ENCODE peak calls at places on chromosomes 13 and 19, in nine cellular contexts. One of them, this sample, is unnamed.

GRCh38 chr19:55304279-55304978 is 20.6 kb downstream of the BRSK1 start:
- DNase-seq in BJ: no peak
- DNase-seq in CD8-positive, alpha-beta T cell: no peak
- DNase-seq in ovary: peak; percentile 45
- DNase-seq in fibroblast of lung: peak; percentile 24
- DNase-seq in uterus: no peak
- DNase-seq in left lung: no peak
- DNase-seq in BE2C: peak; percentile 74
- DNase-seq in psoas muscle: peak; percentile 76
- DNase-seq in this sample: peak; percentile 46

GRCh38 chr13:37406031-37406430 is 192.5 kb downstream of the POSTN start:
- DNase-seq in BJ: no peak
- DNase-seq in CD8-positive, alpha-beta T cell: no peak
- DNase-seq in ovary: no peak
- DNase-seq in fibroblast of lung: no peak
- DNase-seq in uterus: no peak
- DNase-seq in left lung: no peak
- DNase-seq in BE2C: no peak
- DNase-seq in psoas muscle: no peak
- DNase-seq in this sample: peak; percentile 54

GRCh38 chr19:15252398-15253018 is 20.3 kb upstream of the EPHX3 start:
- DNase-seq in BJ: no peak
- DNase-seq in CD8-positive, alpha-beta T cell: no peak
- DNase-seq in ovary: no peak
- DNase-seq in fibroblast of lung: peak; percentile 55
- DNase-seq in uterus: peak; percentile 44
- DNase-seq in left lung: no peak
- DNase-seq in BE2C: no peak
- DNase-seq in psoas muscle: peak; percentile 70
- DNase-seq in this sample: peak; percentile 54

GRCh38 chr13:58081301-58081820 is 449.8 kb downstream of the PCDH17 start:
- DNase-seq in BJ: no peak
- DNase-seq in CD8-positive, alpha-beta T cell: no peak
- DNase-seq in ovary: no peak
- DNase-seq in fibroblast of lung: no peak
- DNase-seq in uterus: no peak
- DNase-seq in left lung: no peak
- DNase-seq in BE2C: no peak
- DNase-seq in psoas muscle: no peak
- DNase-seq in this sample: no peak

GRCh38 chr19:55493650-55494171 is 5.5 kb downstream of the SSC5D start:
- DNase-seq in BJ: no peak
- DNase-seq in CD8-positive, alpha-beta T cell: no peak
- DNase-seq in ovary: no peak
- DNase-seq in fibroblast of lung: no peak
- DNase-seq in uterus: no peak
- DNase-seq in left lung: peak; percentile 74
- DNase-seq in BE2C: no peak
- DNase-seq in psoas muscle: peak; percentile 54
- DNase-seq in this sample: no peak

GRCh38 chr19:1774999-1775772 is 21.9 kb downstream of the ONECUT3 start:
- DNase-seq in BJ: no peak
- DNase-seq in CD8-positive, alpha-beta T cell: no peak
- DNase-seq in ovary: no peak
- DNase-seq in fibroblast of lung: no peak
- DNase-seq in uterus: no peak
- DNase-seq in left lung: no peak
- DNase-seq in BE2C: peak; percentile 54
- DNase-seq in psoas muscle: no peak
- DNase-seq in this sample: peak; percentile 22

GRCh38 chr19:54395685-54396084 is 19.6 kb upstream of the TTYH1 start:
- DNase-seq in BJ: no peak
- DNase-seq in CD8-positive, alpha-beta T cell: no peak
- DNase-seq in ovary: no peak
- DNase-seq in fibroblast of lung: no peak
- DNase-seq in uterus: no peak
- DNase-seq in left lung: no peak
- DNase-seq in BE2C: no peak
- DNase-seq in psoas muscle: no peak
- DNase-seq in this sample: no peak

GRCh38 chr13:33441015-33441414 is 155.5 kb upstream of the STARD13 start:
- DNase-seq in BJ: no peak
- DNase-seq in CD8-positive, alpha-beta T cell: no peak
- DNase-seq in ovary: no peak
- DNase-seq in fibroblast of lung: peak; percentile 34
- DNase-seq in uterus: no peak
- DNase-seq in left lung: no peak
- DNase-seq in BE2C: peak; percentile 23
- DNase-seq in psoas muscle: no peak
- DNase-seq in this sample: peak; percentile 59

GRCh38 chr13:113179374-113180230 is 21.2 kb downstream of the PROZ start:
- DNase-seq in BJ: no peak
- DNase-seq in CD8-positive, alpha-beta T cell: peak; percentile 29
- DNase-seq in ovary: no peak
- DNase-seq in fibroblast of lung: peak; percentile 54
- DNase-seq in uterus: no peak
- DNase-seq in left lung: no peak
- DNase-seq in BE2C: no peak
- DNase-seq in psoas muscle: no peak
- DNase-seq in this sample: peak; percentile 94

GRCh38 chr13:97276862-97277269 is 54.7 kb downstream of the MBNL2 start:
- DNase-seq in BJ: no peak
- DNase-seq in CD8-positive, alpha-beta T cell: no peak
- DNase-seq in ovary: no peak
- DNase-seq in fibroblast of lung: peak; percentile 50
- DNase-seq in uterus: no peak
- DNase-seq in left lung: no peak
- DNase-seq in BE2C: no peak
- DNase-seq in psoas muscle: no peak
- DNase-seq in this sample: peak; percentile 47

GRCh38 chr19:33376423-33376822 is 2.9 kb downstream of the CEBPG start:
- DNase-seq in BJ: peak; percentile 50
- DNase-seq in CD8-positive, alpha-beta T cell: no peak
- DNase-seq in ovary: peak; percentile 67
- DNase-seq in fibroblast of lung: peak; percentile 81
- DNase-seq in uterus: peak; percentile 67
- DNase-seq in left lung: peak; percentile 73
- DNase-seq in BE2C: no peak
- DNase-seq in psoas muscle: peak; percentile 85
- DNase-seq in this sample: peak; percentile 70

GRCh38 chr13:21676611-21677021 is 5.7 kb downstream of the FGF9 start:
- DNase-seq in BJ: no peak
- DNase-seq in CD8-positive, alpha-beta T cell: peak; percentile 22
- DNase-seq in ovary: no peak
- DNase-seq in fibroblast of lung: no peak
- DNase-seq in uterus: no peak
- DNase-seq in left lung: no peak
- DNase-seq in BE2C: no peak
- DNase-seq in psoas muscle: no peak
- DNase-seq in this sample: no peak

GRCh38 chr13:27704681-27705080 is 83.0 kb downstream of the POLR1D start:
- DNase-seq in BJ: no peak
- DNase-seq in CD8-positive, alpha-beta T cell: no peak
- DNase-seq in ovary: no peak
- DNase-seq in fibroblast of lung: no peak
- DNase-seq in uterus: no peak
- DNase-seq in left lung: no peak
- DNase-seq in BE2C: no peak
- DNase-seq in psoas muscle: no peak
- DNase-seq in this sample: peak; percentile 19

GRCh38 chr13:113000575-113000974 is 31.6 kb downstream of the MCF2L start:
- DNase-seq in BJ: no peak
- DNase-seq in CD8-positive, alpha-beta T cell: no peak
- DNase-seq in ovary: no peak
- DNase-seq in fibroblast of lung: no peak
- DNase-seq in uterus: no peak
- DNase-seq in left lung: no peak
- DNase-seq in BE2C: no peak
- DNase-seq in psoas muscle: no peak
- DNase-seq in this sample: no peak

GRCh38 chr13:110044521-110045200 is 258.3 kb upstream of the IRS2 start:
- DNase-seq in BJ: peak; percentile 70
- DNase-seq in CD8-positive, alpha-beta T cell: no peak
- DNase-seq in ovary: no peak
- DNase-seq in fibroblast of lung: peak; percentile 19
- DNase-seq in uterus: no peak
- DNase-seq in left lung: no peak
- DNase-seq in BE2C: no peak
- DNase-seq in psoas muscle: no peak
- DNase-seq in this sample: peak; percentile 82

GRCh38 chr13:35139591-35139990 is 197.5 kb downstream of the NBEA start:
- DNase-seq in BJ: no peak
- DNase-seq in CD8-positive, alpha-beta T cell: no peak
- DNase-seq in ovary: no peak
- DNase-seq in fibroblast of lung: peak; percentile 22
- DNase-seq in uterus: no peak
- DNase-seq in left lung: no peak
- DNase-seq in BE2C: no peak
- DNase-seq in psoas muscle: no peak
- DNase-seq in this sample: peak; percentile 69

GRCh38 chr13:113511361-113511760 is 20.9 kb upstream of the DCUN1D2 start:
- DNase-seq in BJ: no peak
- DNase-seq in CD8-positive, alpha-beta T cell: no peak
- DNase-seq in ovary: no peak
- DNase-seq in fibroblast of lung: no peak
- DNase-seq in uterus: no peak
- DNase-seq in left lung: no peak
- DNase-seq in BE2C: no peak
- DNase-seq in psoas muscle: no peak
- DNase-seq in this sample: no peak

GRCh38 chr19:45577111-45577905 is 7.3 kb downstream of the OPA3 start:
- DNase-seq in BJ: peak; percentile 61
- DNase-seq in CD8-positive, alpha-beta T cell: no peak
- DNase-seq in ovary: peak; percentile 40
- DNase-seq in fibroblast of lung: peak; percentile 86
- DNase-seq in uterus: no peak
- DNase-seq in left lung: peak; percentile 40
- DNase-seq in BE2C: no peak
- DNase-seq in psoas muscle: peak; percentile 80
- DNase-seq in this sample: peak; percentile 97

GRCh38 chr13:66875264-66875663 is 354.9 kb downstream of the PCDH9 start:
- DNase-seq in BJ: no peak
- DNase-seq in CD8-positive, alpha-beta T cell: no peak
- DNase-seq in ovary: no peak
- DNase-seq in fibroblast of lung: no peak
- DNase-seq in uterus: no peak
- DNase-seq in left lung: no peak
- DNase-seq in BE2C: no peak
- DNase-seq in psoas muscle: no peak
- DNase-seq in this sample: peak; percentile 33
- H3K4me3 ChIP-seq in BJ: no peak overlapping the region
- H3K4me3 ChIP-seq in CD8-positive, alpha-beta T cell: no peak overlapping the region
- H3K4me3 ChIP-seq in ovary: no peak overlapping the region
- H3K4me3 ChIP-seq in fibroblast of lung: no peak overlapping the region
- H3K4me3 ChIP-seq in uterus: no peak overlapping the region
- H3K4me3 ChIP-seq in left lung: no peak overlapping the region
- H3K4me3 ChIP-seq in BE2C: no peak overlapping the region
- H3K4me3 ChIP-seq in psoas muscle: no peak overlapping the region
- H3K4me3 ChIP-seq in this sample: no peak overlapping the region

GRCh38 chr19:13579388-13580060 is 73.2 kb upstream of the CACNA1A start:
- DNase-seq in BJ: peak; percentile 30
- DNase-seq in CD8-positive, alpha-beta T cell: no peak
- DNase-seq in ovary: no peak
- DNase-seq in fibroblast of lung: no peak
- DNase-seq in uterus: no peak
- DNase-seq in left lung: no peak
- DNase-seq in BE2C: no peak
- DNase-seq in psoas muscle: no peak
- DNase-seq in this sample: no peak
- TF ChIP-seq CTCF in BJ: no peak
- TF ChIP-seq CTCF in CD8-positive, alpha-beta T cell: no peak
- TF ChIP-seq CTCF in ovary: no peak
- TF ChIP-seq CTCF in fibroblast of lung: no peak
- TF ChIP-seq CTCF in uterus: no peak
- TF ChIP-seq CTCF in left lung: no peak
- TF ChIP-seq CTCF in BE2C: no peak
- TF ChIP-seq CTCF in psoas muscle: no peak
- TF ChIP-seq CTCF in this sample: no peak

DNA sequence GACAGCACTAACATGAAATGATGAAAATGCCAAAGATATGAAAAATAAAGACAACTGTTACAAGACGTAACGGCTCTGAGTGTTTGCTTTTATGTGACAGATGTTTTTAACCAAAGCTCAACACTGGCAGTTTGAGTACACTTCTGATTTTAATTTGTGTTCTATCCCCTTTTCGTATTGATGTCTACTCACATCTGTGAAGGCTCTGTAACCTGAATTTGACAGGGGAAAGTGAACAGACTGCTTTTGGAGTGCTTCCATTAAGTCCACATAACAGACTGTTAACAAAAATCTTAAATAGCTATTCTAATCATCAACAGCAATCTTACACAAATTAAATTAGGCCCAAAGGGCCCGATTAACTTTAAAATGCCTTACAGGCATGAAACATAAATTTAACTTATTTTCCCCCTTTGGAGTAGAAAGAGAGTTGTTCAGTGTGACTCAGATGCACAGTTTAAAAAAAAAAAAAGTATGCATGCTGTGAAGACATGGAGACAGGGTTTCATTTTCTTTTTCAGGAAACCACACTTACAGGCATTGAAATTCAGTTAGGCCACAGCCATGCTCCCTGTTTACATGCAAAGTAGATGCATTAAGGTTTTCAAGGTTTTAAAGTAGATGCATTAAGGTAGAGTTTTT is 16.3 kb upstream of the RNASEH2B start:
- DNase-seq in BJ: no peak
- DNase-seq in CD8-positive, alpha-beta T cell: no peak
- DNase-seq in ovary: no peak
- DNase-seq in fibroblast of lung: peak; percentile 51
- DNase-seq in uterus: no peak
- DNase-seq in left lung: no peak
- DNase-seq in BE2C: no peak
- DNase-seq in psoas muscle: no peak
- DNase-seq in this sample: peak; percentile 72
- H3K4me3 ChIP-seq in BJ: no peak overlapping the region
- H3K4me3 ChIP-seq in CD8-positive, alpha-beta T cell: peak overlapping the region; percentile 26
- H3K4me3 ChIP-seq in ovary: no peak overlapping the region
- H3K4me3 ChIP-seq in fibroblast of lung: peak overlapping the region; percentile 9
- H3K4me3 ChIP-seq in uterus: no peak overlapping the region
- H3K4me3 ChIP-seq in left lung: no peak overlapping the region
- H3K4me3 ChIP-seq in BE2C: no peak overlapping the region
- H3K4me3 ChIP-seq in psoas muscle: no peak overlapping the region
- H3K4me3 ChIP-seq in this sample: no peak overlapping the region

DNA sequence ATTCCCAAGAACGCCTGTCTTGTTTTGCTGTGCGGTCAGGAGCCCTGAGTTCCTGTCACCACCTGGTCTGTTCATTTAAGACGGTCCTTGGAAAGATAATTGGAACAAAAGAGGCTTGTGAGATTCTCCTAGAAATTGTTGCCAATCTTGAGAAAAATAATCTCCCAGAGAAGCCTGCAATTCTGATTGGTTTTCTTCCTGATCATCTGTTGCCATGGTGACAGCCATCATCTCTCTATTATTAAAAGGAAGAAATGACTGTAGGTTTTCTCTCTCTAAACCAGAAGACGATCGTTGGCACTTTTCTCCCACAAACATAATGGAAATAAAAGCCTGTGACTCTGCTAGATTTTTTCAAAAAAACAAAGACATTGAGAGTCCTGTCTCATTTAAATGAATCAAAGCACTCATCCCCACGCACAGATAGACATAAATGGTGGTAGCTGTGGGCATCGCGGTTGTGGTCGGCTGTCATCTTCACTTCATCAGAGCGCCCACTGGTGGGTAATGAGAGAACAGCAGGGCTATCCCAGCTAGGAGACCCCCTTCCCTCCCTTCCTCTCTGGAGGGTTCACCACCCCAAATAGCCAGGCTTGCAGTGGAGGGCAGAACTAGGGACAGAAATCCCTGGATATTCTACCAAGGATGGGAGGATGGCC is 21.7 kb upstream of the CALM3 start:
- DNase-seq in BJ: no peak
- DNase-seq in CD8-positive, alpha-beta T cell: peak; percentile 28
- DNase-seq in ovary: no peak
- DNase-seq in fibroblast of lung: no peak
- DNase-seq in uterus: no peak
- DNase-seq in left lung: no peak
- DNase-seq in BE2C: peak; percentile 56
- DNase-seq in psoas muscle: no peak
- DNase-seq in this sample: peak; percentile 43
- TF ChIP-seq CTCF in BJ: peak; percentile 38
- TF ChIP-seq CTCF in CD8-positive, alpha-beta T cell: peak; percentile 41
- TF ChIP-seq CTCF in ovary: no peak
- TF ChIP-seq CTCF in fibroblast of lung: peak; percentile 71
- TF ChIP-seq CTCF in uterus: no peak
- TF ChIP-seq CTCF in left lung: no peak
- TF ChIP-seq CTCF in BE2C: peak; percentile 73
- TF ChIP-seq CTCF in psoas muscle: peak; percentile 20
- TF ChIP-seq CTCF in this sample: peak; percentile 64